ENCODE peak calls at places on chromosomes 4 and X, in six cellular contexts. U is upper lobe of left lung, C is HCT116, L is HepG2, Z is K562, D is GM12878. F is an unnamed sample.

GRCh38 chr4:18366762-18367358 is 345.3 kb upstream of the LCORL start:
- ATAC-seq in Z (peak), C (peak), L (peak), D (peak), U (peak), F (no peak)

GRCh38 chr4:92210906-92211305 is 92.9 kb upstream of the GRID2 start:
- ATAC-seq in U (no peak), C (no peak), Z (no peak), D (no peak), L (no peak), F (no peak)

GRCh38 chrX:29233592-29234179 is 646.4 kb downstream of the IL1RAPL1 start:
- ATAC-seq in D (no peak), C (no peak), U (no peak), Z (no peak), L (no peak), F (no peak)

GRCh38 chr4:78185117-78185516 is 128.0 kb downstream of the FRAS1 start:
- ATAC-seq in Z (no peak), U (no peak), C (no peak), D (no peak), L (no peak), F (no peak)

GRCh38 chr4:6248394-6248793 is 21.3 kb upstream of the WFS1 start:
- ATAC-seq in Z (no peak), L (no peak), U (no peak), D (no peak), C (no peak), F (no peak)

GRCh38 chr4:167359711-167360110 is 125.4 kb upstream of the SPOCK3 start:
- ATAC-seq in Z (no peak), U (no peak), C (no peak), L (no peak), D (no peak), F (no peak)

GRCh38 chr4:107740950-107741701 is 21.1 kb upstream of the PAPSS1 start:
- ATAC-seq in D (no peak), L (no peak), Z (no peak), U (no peak), C (no peak), F (peak)

GRCh38 chr4:24984602-24985532 is 45.9 kb downstream of the LGI2 start:
- ATAC-seq in Z (peak), D (no peak), U (no peak), C (peak), L (peak), F (no peak)

GRCh38 chrX:130645955-130646583 is 244.3 kb downstream of the RBMX2 start:
- ATAC-seq in L (peak), C (no peak), U (peak), D (no peak), Z (no peak), F (no peak)

GRCh38 chrX:39889704-39890103 is 208.1 kb downstream of the BCOR start:
- ATAC-seq in C (no peak), L (no peak), D (no peak), U (no peak), Z (no peak), F (no peak)

GRCh38 chr4:182494103-182494502 is 250.9 kb downstream of the TENM3 start:
- ATAC-seq in Z (no peak), U (no peak), C (no peak), D (no peak), L (no peak), F (no peak)

GRCh38 chr4:147049940-147050852 is 104.5 kb upstream of the TTC29 start:
- ATAC-seq in L (no peak), D (no peak), U (no peak), Z (no peak), C (no peak), F (peak)

GRCh38 chrX:261858-262390 is 19.3 kb upstream of the PLCXD1 start:
- ATAC-seq in D (peak), C (no peak), Z (peak), L (peak), U (no peak), F (no peak)

GRCh38 chrX:262391-262909 is 18.7 kb upstream of the PLCXD1 start:
- ATAC-seq in Z (no peak), U (peak), C (no peak), D (peak), L (peak), F (no peak)

GRCh38 chrX:258291-259040 is 22.7 kb upstream of the PLCXD1 start:
- ATAC-seq in C (no peak), Z (no peak), L (peak), U (no peak), D (no peak), F (no peak)

GRCh38 chrX:259692-260355 is 21.4 kb upstream of the PLCXD1 start:
- ATAC-seq in C (peak), L (no peak), U (no peak), Z (peak), D (no peak), F (no peak)

DNA sequence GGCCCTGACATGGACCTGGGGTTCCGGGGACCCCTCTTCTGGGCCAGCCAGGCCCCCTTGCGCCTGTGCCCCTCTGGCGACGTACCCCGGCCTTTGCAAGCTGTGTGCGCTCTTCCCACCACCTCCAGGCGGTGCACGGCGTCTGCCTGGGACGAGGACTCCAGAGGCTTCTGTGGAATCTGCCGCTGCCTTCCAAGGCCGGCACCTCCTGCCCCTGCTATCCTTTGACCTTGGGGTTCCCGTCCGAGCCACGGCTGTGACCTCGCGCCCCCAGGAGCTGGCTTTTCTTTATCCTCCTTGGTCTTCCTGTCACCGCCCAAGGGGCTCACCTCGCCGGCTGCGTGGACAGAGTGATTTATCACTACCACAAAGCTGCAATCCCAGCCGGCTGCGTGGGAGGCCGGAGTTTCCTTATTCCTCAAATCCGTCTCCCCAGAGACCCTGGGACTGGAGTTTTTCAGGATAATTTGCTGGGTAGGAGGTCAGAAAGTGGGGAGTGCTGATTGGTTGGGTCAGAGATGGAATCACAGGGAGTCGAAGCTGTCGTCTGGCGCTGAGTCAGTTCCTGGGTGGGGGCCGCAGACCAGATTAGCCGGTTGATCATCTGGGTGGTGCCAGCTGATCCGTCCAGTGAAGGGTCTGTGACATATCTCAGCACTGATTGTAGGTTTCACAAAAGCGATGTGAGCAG is 19.9 kb upstream of the PLCXD1 start:
- ATAC-seq in Z (peak), C (peak), L (peak), U (peak), D (no peak), F (peak)
- H3K4me3 ChIP-seq in Z (no peak), C (no peak), L (peak), U (no peak), D (no peak), F (no peak)

DNA sequence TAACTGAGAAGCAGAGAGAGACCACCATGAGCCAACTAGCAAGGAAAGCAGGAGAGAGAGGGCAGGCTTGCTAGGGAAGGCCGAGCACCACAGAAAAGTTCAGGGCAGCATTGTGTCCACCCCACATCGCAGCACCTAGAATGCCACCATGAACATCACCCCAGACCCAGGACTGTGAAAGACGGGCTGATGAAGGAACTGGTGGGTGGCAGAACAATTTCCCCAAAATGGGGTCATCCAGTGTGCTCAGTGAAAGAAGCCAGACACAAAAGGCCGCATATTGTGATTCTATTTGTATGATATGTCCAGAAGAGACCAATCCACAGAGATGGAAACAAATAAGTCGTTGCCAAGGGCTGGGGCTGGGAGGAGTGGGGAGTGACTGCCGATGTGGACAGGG is 16.8 kb downstream of the PNMA6E start:
- ATAC-seq in D (no peak), L (no peak), U (no peak), Z (no peak), C (no peak), F (no peak)
- TF ChIP-seq POLR2AphosphoS5 in D (no peak), L (no peak), U (no peak), Z (no peak), C (no peak), F (no peak)

DNA sequence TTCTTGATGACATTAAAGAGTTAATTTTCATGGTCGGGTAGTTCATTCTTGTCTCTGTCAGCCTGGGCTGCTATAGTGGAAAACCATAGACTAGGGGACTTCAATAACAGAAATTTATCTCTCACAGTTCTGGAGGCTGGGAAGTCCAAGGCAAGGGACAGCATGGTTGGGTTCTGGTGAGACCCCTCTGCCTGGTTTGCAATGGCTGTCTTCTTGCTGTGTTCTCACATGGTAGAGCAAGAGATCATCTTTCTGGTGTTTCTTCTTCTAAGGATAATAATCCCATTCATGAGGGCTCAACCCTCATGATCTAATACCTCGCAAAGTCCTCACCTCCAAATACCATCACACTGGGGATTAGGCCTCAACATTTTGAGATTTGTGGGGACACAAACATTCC is 50.1 kb downstream of the RHOH start:
- ATAC-seq in L (no peak), Z (no peak), U (no peak), C (no peak), D (peak), F (no peak)
- TF ChIP-seq POLR2A in L (no peak), Z (no peak), U (no peak), C (no peak), D (no peak), F (no peak)

DNA sequence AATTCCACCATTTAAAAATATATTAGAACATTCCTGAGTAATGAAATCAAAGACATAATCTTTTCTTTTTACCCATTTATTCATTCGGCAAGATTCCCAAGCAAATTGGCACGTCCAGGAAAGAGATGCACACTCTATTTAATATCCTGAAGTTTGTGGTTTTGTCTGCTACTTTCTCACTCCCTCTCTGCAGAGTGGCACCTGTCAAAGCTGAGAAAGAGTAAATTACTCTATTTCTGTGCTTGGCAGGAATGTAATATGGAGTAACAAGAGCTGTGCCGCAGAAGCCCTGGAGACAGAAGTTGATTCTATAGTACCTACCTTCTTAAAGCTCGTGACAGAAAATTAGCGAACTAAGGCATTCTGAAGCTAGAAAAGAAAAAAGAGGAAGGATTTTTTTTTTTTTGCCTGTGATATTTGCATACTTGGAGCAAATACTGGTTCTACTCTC is 5.5 kb downstream of the GSTCD start:
- ATAC-seq in C (no peak), U (peak), Z (no peak), D (peak), L (no peak), F (no peak)
- H3K4me3 ChIP-seq in C (no peak), U (no peak), Z (no peak), D (peak), L (no peak), F (no peak)

GRCh38 chrX:9052081-9052480 is 18.2 kb upstream of the FAM9B start:
- ATAC-seq in L (no peak), D (no peak), C (no peak), U (no peak), Z (no peak), F (no peak)

GRCh38 chrX:9055354-9055753 is 21.4 kb upstream of the FAM9B start:
- ATAC-seq in D (no peak), U (no peak), L (no peak), C (no peak), Z (no peak), F (no peak)
- TF ChIP-seq POLR2AphosphoS5 in D (no peak), U (no peak), L (no peak), C (no peak), Z (no peak), F (no peak)

DNA sequence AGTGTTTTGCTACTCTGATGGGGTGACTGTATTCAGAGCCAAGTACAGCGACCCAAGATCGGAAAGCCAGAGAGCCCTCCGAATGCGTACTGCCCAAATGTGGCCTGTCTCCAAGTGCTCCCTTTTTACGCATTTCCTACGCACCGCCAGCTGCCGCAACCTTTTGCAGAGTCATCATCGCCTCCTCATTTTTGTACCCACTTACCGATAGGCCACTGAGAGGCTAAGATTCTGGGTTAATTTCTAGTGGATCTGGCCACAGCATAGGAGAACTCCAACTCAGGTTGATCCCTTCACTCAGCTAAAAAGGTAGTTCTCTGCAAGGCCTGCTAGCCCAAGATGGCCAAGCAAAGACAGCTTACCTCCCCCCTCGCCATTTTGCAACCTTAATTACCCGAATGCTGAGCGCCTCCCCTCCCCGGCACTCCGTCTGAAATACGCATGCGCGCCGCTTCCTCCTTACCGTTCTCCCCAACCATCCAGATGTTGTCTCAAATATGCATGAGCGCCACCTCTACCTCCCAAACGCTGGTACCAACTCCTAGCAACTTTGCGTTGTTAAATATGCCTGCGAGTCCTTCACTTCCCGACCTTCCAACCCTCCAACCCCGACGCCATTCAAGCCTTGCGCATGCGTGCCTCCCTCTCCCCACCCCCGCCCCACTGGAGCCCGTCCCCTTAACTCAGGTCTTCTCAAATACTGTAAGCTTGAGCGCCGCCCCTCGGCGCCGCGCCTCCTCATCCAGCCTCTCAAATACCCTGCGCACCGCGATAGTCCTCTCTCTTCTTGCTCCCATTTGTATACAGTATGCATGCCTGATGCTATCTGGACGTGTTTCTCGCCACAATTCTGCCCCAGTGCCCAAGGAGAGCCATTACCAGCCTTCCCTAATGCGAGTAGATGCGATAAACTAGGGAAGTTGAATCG is 11.8 kb upstream of the ZCCHC13 start:
- ATAC-seq in L (peak), D (peak), Z (peak), U (peak), C (peak), F (peak)
- TF ChIP-seq POLR2A in L (peak), D (peak), Z (peak), U (no peak), C (peak), F (peak)